ENCODE peak calls at places on chromosome 22, in nine cellular contexts. N, F, U, R, I, S, T, B and X are unnamed samples.

GRCh38 chr22:43094085-43094484 is 4.9 kb upstream of the TTLL1 start:
- DNase-seq in N (no peak), F (peak; percentile 71), U (no peak), R (no peak), I (no peak), S (peak; percentile 47), T (no peak), B (no peak), X (peak; percentile 86)

GRCh38 chr22:27107005-27107404 is 449.6 kb downstream of the MIAT start:
- DNase-seq in N (no peak), F (no peak), U (no peak), R (no peak), I (no peak), S (no peak), T (no peak), B (no peak), X (no peak)

GRCh38 chr22:29049655-29050263 is 11.9 kb downstream of the C22orf31 start:
- DNase-seq in N (no peak), F (no peak), U (no peak), R (no peak), I (no peak), S (no peak), T (no peak), B (no peak), X (no peak)

GRCh38 chr22:44347098-44347497 is 34.3 kb upstream of the SHISAL1 start:
- DNase-seq in N (no peak), F (no peak), U (no peak), R (no peak), I (no peak), S (no peak), T (no peak), B (peak; percentile 66), X (no peak)

GRCh38 chr22:36409911-36410756 is 22.4 kb upstream of the MYH9 start:
- DNase-seq in N (no peak), F (peak; percentile 73), U (peak; percentile 68), R (peak; percentile 99), I (peak; percentile 76), S (peak; percentile 65), T (no peak), B (peak; percentile 60), X (peak; percentile 90)

GRCh38 chr22:40276877-40277823 is 69.2 kb upstream of the ADSL start:
- DNase-seq in N (no peak), F (no peak), U (no peak), R (no peak), I (no peak), S (peak; percentile 32), T (no peak), B (peak; percentile 33), X (no peak)

GRCh38 chr22:16845881-16846280 is 20.7 kb upstream of the XKR3 start:
- DNase-seq in N (no peak), F (no peak), U (no peak), R (no peak), I (no peak), S (no peak), T (no peak), B (no peak), X (no peak)

GRCh38 chr22:49979587-49980264 is 19.2 kb downstream of the PIM3 start:
- DNase-seq in N (no peak), F (peak; percentile 74), U (peak; percentile 34), R (peak; percentile 53), I (peak; percentile 51), S (no peak), T (no peak), B (peak; percentile 46), X (no peak)

GRCh38 chr22:19174106-19175025 is 4.2 kb downstream of the SLC25A1 start:
- DNase-seq in N (no peak), F (peak; percentile 73), U (no peak), R (peak; percentile 59), I (peak; percentile 67), S (peak; percentile 72), T (peak; percentile 79), B (peak; percentile 53), X (no peak)

GRCh38 chr22:37472418-37473006 is 13.7 kb downstream of the MFNG start:
- DNase-seq in N (no peak), F (peak; percentile 62), U (peak; percentile 53), R (peak; percentile 79), I (no peak), S (no peak), T (no peak), B (peak; percentile 36), X (no peak)

GRCh38 chr22:37681556-37682049 is 4.5 kb upstream of the NOL12 start:
- DNase-seq in N (no peak), F (peak; percentile 86), U (peak; percentile 70), R (peak; percentile 84), I (peak; percentile 74), S (peak; percentile 76), T (no peak), B (peak; percentile 83), X (peak; percentile 73)

GRCh38 chr22:29914165-29914564 is 31.2 kb downstream of the MTMR3 start:
- DNase-seq in N (peak; percentile 49), F (no peak), U (no peak), R (no peak), I (no peak), S (no peak), T (peak; percentile 77), B (peak; percentile 88), X (no peak)

GRCh38 chr22:49258107-49259010 is 569.3 kb downstream of the BRD1 start:
- DNase-seq in N (no peak), F (no peak), U (no peak), R (no peak), I (no peak), S (no peak), T (no peak), B (no peak), X (no peak)

GRCh38 chr22:29072979-29073617 is at the start of gene KREMEN1:
- DNase-seq in N (no peak), F (no peak), U (peak; percentile 17), R (peak; percentile 25), I (peak; percentile 59), S (no peak), T (no peak), B (no peak), X (peak; percentile 70)

GRCh38 chr22:44698531-44699421 is 3.2 kb upstream of the PRR5 start:
- DNase-seq in N (peak; percentile 85), F (no peak), U (no peak), R (no peak), I (no peak), S (no peak), T (peak; percentile 96), B (peak; percentile 99), X (peak; percentile 78)

GRCh38 chr22:17087176-17088131 is 2.7 kb downstream of the IL17RA start:
- DNase-seq in N (peak; percentile 34), F (peak; percentile 84), U (no peak), R (no peak), I (no peak), S (no peak), T (no peak), B (peak; percentile 86), X (no peak)

GRCh38 chr22:24244144-24244787 is 616 bp downstream of the GGT5 start:
- DNase-seq in N (no peak), F (peak; percentile 44), U (no peak), R (no peak), I (peak; percentile 54), S (peak; percentile 32), T (no peak), B (peak; percentile 53), X (peak; percentile 81)

GRCh38 chr22:43381693-43382092 is 30.1 kb upstream of the MPPED1 start:
- DNase-seq in N (no peak), F (no peak), U (no peak), R (no peak), I (no peak), S (no peak), T (no peak), B (peak; percentile 76), X (no peak)

GRCh38 chr22:20750461-20751184 is 23.3 kb upstream of the SERPIND1 start:
- DNase-seq in N (peak; percentile 32), F (peak; percentile 28), U (no peak), R (no peak), I (peak; percentile 83), S (peak; percentile 82), T (peak; percentile 57), B (peak; percentile 84), X (peak; percentile 78)

GRCh38 chr22:37270928-37271650 is 11.2 kb upstream of the CYTH4 start:
- DNase-seq in N (no peak), F (no peak), U (no peak), R (no peak), I (peak; percentile 69), S (no peak), T (no peak), B (no peak), X (peak; percentile 40)

GRCh38 chr22:47401592-47401898 is 639.1 kb downstream of the TBC1D22A start:
- DNase-seq in N (no peak), F (no peak), U (no peak), R (no peak), I (no peak), S (no peak), T (no peak), B (no peak), X (no peak)

GRCh38 chr22:44380716-44381500 is 68.2 kb upstream of the SHISAL1 start:
- DNase-seq in N (no peak), F (no peak), U (no peak), R (no peak), I (peak; percentile 24), S (peak; percentile 9), T (no peak), B (no peak), X (no peak)

GRCh38 chr22:21758056-21758455 is 22.5 kb upstream of the YPEL1 start:
- DNase-seq in N (no peak), F (no peak), U (no peak), R (no peak), I (no peak), S (no peak), T (no peak), B (no peak), X (no peak)

GRCh38 chr22:39522567-39523300 is 2.4 kb downstream of the ATF4 start:
- DNase-seq in N (no peak), F (peak; percentile 73), U (no peak), R (no peak), I (no peak), S (peak; percentile 53), T (no peak), B (peak; percentile 52), X (no peak)

GRCh38 chr22:29947410-29948387 is 64.7 kb downstream of the MTMR3 start:
- DNase-seq in N (no peak), F (no peak), U (no peak), R (no peak), I (no peak), S (no peak), T (peak; percentile 11), B (no peak), X (no peak)

GRCh38 chr22:19870153-19871022 is 15.7 kb upstream of the GNB1L start:
- DNase-seq in N (no peak), F (no peak), U (no peak), R (no peak), I (peak; percentile 42), S (peak; percentile 13), T (no peak), B (no peak), X (peak; percentile 80)

GRCh38 chr22:31134688-31135087 is 5.6 kb downstream of the PLA2G3 start:
- DNase-seq in N (no peak), F (no peak), U (no peak), R (no peak), I (no peak), S (no peak), T (no peak), B (no peak), X (no peak)